ENCODE peak calls at places on chromosomes 4 and X, in eight cellular contexts. One of them, this sample, is unnamed.

GRCh38 chr4:152535903-152536544 is at the start of gene FBXW7:
- DNase-seq in suprapubic skin: peak
- DNase-seq in tibial nerve: peak
- DNase-seq in upper lobe of left lung: peak
- DNase-seq in stomach: peak
- DNase-seq in GM12892: peak
- DNase-seq in H1: peak
- DNase-seq in A549: peak
- DNase-seq in this sample: peak

GRCh38 chrX:154855256-154855655 is 20.8 kb upstream of the SMIM9 start:
- DNase-seq in A549: no peak
- DNase-seq in tibial nerve: no peak
- DNase-seq in GM12892: no peak
- DNase-seq in stomach: no peak
- DNase-seq in suprapubic skin: no peak
- DNase-seq in upper lobe of left lung: no peak
- DNase-seq in H1: no peak
- DNase-seq in this sample: no peak

GRCh38 chr4:66574145-66574978 is 904.1 kb upstream of the EPHA5 start:
- DNase-seq in A549: no peak
- DNase-seq in GM12892: no peak
- DNase-seq in stomach: no peak
- DNase-seq in suprapubic skin: no peak
- DNase-seq in H1: no peak
- DNase-seq in upper lobe of left lung: no peak
- DNase-seq in tibial nerve: no peak
- DNase-seq in this sample: no peak

GRCh38 chr4:186606593-186606992 is 51.2 kb upstream of the MTNR1A start:
- DNase-seq in suprapubic skin: no peak
- DNase-seq in A549: no peak
- DNase-seq in tibial nerve: no peak
- DNase-seq in H1: no peak
- DNase-seq in GM12892: no peak
- DNase-seq in stomach: no peak
- DNase-seq in upper lobe of left lung: no peak
- DNase-seq in this sample: no peak

GRCh38 chrX:49840679-49841078 is 11.6 kb downstream of the PAGE4 start:
- DNase-seq in A549: peak
- DNase-seq in upper lobe of left lung: no peak
- DNase-seq in GM12892: no peak
- DNase-seq in stomach: peak
- DNase-seq in suprapubic skin: no peak
- DNase-seq in tibial nerve: peak
- DNase-seq in H1: peak
- DNase-seq in this sample: peak

GRCh38 chrX:97057349-97057909 is 173.7 kb downstream of the RPA4 start:
- DNase-seq in A549: no peak
- DNase-seq in tibial nerve: no peak
- DNase-seq in upper lobe of left lung: no peak
- DNase-seq in GM12892: no peak
- DNase-seq in suprapubic skin: no peak
- DNase-seq in H1: no peak
- DNase-seq in stomach: no peak
- DNase-seq in this sample: no peak

GRCh38 chr4:6991249-6991648 is 51.9 kb upstream of the TADA2B start:
- DNase-seq in H1: no peak
- DNase-seq in suprapubic skin: no peak
- DNase-seq in stomach: no peak
- DNase-seq in A549: no peak
- DNase-seq in upper lobe of left lung: no peak
- DNase-seq in GM12892: no peak
- DNase-seq in tibial nerve: no peak
- DNase-seq in this sample: no peak

GRCh38 chrX:138875472-138875871 is 164.0 kb upstream of the FGF13 start:
- DNase-seq in suprapubic skin: no peak
- DNase-seq in upper lobe of left lung: no peak
- DNase-seq in A549: no peak
- DNase-seq in GM12892: no peak
- DNase-seq in H1: no peak
- DNase-seq in stomach: no peak
- DNase-seq in tibial nerve: no peak
- DNase-seq in this sample: no peak

GRCh38 chr4:26766142-26766541 is 94.5 kb upstream of the STIM2 start:
- DNase-seq in tibial nerve: no peak
- DNase-seq in H1: no peak
- DNase-seq in A549: no peak
- DNase-seq in suprapubic skin: no peak
- DNase-seq in upper lobe of left lung: no peak
- DNase-seq in stomach: no peak
- DNase-seq in GM12892: no peak
- DNase-seq in this sample: no peak

GRCh38 chr4:48906283-48907173 is at the start of gene OCIAD2:
- DNase-seq in GM12892: peak
- DNase-seq in A549: peak
- DNase-seq in stomach: peak
- DNase-seq in upper lobe of left lung: peak
- DNase-seq in H1: peak
- DNase-seq in suprapubic skin: no peak
- DNase-seq in tibial nerve: no peak
- DNase-seq in this sample: peak

GRCh38 chr4:69523385-69524132 is 27.9 kb upstream of the UGT2B4 start:
- DNase-seq in A549: no peak
- DNase-seq in stomach: no peak
- DNase-seq in upper lobe of left lung: no peak
- DNase-seq in H1: no peak
- DNase-seq in suprapubic skin: no peak
- DNase-seq in GM12892: no peak
- DNase-seq in tibial nerve: no peak
- DNase-seq in this sample: no peak

GRCh38 chr4:176406736-176407135 is 87.0 kb downstream of the SPCS3 start:
- DNase-seq in stomach: no peak
- DNase-seq in A549: no peak
- DNase-seq in GM12892: no peak
- DNase-seq in suprapubic skin: no peak
- DNase-seq in tibial nerve: no peak
- DNase-seq in upper lobe of left lung: no peak
- DNase-seq in H1: no peak
- DNase-seq in this sample: no peak

GRCh38 chr4:40856836-40857362 is 107.1 kb downstream of the NSUN7 start:
- DNase-seq in suprapubic skin: no peak
- DNase-seq in upper lobe of left lung: peak
- DNase-seq in H1: peak
- DNase-seq in stomach: peak
- DNase-seq in GM12892: peak
- DNase-seq in tibial nerve: peak
- DNase-seq in A549: peak
- DNase-seq in this sample: no peak

GRCh38 chrX:108399427-108400165 is 38.6 kb downstream of the COL4A6 start:
- DNase-seq in H1: no peak
- DNase-seq in stomach: no peak
- DNase-seq in upper lobe of left lung: no peak
- DNase-seq in suprapubic skin: no peak
- DNase-seq in tibial nerve: no peak
- DNase-seq in GM12892: no peak
- DNase-seq in A549: no peak
- DNase-seq in this sample: no peak

GRCh38 chr4:78100060-78100459 is 42.9 kb downstream of the FRAS1 start:
- DNase-seq in A549: no peak
- DNase-seq in suprapubic skin: no peak
- DNase-seq in H1: no peak
- DNase-seq in stomach: no peak
- DNase-seq in GM12892: no peak
- DNase-seq in upper lobe of left lung: no peak
- DNase-seq in tibial nerve: peak
- DNase-seq in this sample: no peak

DNA sequence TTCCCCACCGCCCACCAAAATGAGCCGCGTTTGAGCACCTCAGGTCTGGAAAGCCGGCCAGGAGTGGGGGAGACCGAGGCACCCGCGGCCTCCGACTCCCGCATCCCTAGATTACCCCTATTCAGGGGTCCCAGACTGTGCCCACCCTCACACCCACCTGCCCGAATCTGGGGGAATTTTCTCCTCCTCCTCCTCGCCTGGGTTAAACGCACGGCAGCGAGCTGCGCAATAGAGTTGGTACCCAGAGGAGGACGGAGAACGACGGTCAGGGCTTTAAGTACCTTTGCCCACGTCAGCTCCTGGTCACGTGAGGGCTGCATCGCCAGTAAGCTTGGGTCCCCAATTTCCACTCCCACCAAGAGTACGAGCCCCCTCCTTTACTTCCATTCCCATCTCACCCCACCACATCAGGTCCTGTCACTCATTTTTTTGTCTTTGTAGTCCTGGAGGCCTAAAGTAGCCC is at the start of gene ARMCX2:
- DNase-seq in upper lobe of left lung: peak
- DNase-seq in stomach: peak
- DNase-seq in tibial nerve: peak
- DNase-seq in H1: no peak
- DNase-seq in GM12892: no peak
- DNase-seq in suprapubic skin: no peak
- DNase-seq in A549: no peak
- DNase-seq in this sample: no peak
- TF ChIP-seq POLR2A in upper lobe of left lung: no peak
- TF ChIP-seq POLR2A in stomach: no peak
- TF ChIP-seq POLR2A in tibial nerve: peak
- TF ChIP-seq POLR2A in H1: peak
- TF ChIP-seq POLR2A in GM12892: peak
- TF ChIP-seq POLR2A in suprapubic skin: no peak
- TF ChIP-seq POLR2A in A549: no peak
- TF ChIP-seq POLR2A in this sample: peak

DNA sequence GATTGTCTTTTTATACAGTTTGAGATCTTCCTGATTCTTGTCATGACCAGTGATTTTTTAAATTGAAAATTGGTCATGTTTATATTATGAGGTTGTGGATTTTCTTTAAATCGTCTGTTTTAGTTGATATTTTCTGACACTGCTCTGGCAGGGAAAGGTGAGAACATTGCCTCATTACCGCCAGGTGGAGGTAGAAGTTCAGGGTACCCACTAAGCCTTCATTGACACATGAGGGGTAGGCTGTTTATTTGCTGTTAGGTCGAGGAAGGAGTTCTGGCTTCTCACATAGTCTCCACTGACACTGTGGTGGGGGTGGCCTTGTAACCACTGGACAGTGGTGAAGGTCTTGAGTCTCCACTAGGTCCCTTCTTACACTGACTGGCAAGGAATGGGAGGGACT is 117.6 kb upstream of the GPR101 start:
- DNase-seq in tibial nerve: no peak
- DNase-seq in suprapubic skin: no peak
- DNase-seq in GM12892: no peak
- DNase-seq in H1: no peak
- DNase-seq in stomach: no peak
- DNase-seq in A549: no peak
- DNase-seq in upper lobe of left lung: no peak
- DNase-seq in this sample: no peak
- TF ChIP-seq POLR2A in tibial nerve: no peak
- TF ChIP-seq POLR2A in suprapubic skin: no peak
- TF ChIP-seq POLR2A in GM12892: no peak
- TF ChIP-seq POLR2A in H1: no peak
- TF ChIP-seq POLR2A in stomach: no peak
- TF ChIP-seq POLR2A in A549: no peak
- TF ChIP-seq POLR2A in upper lobe of left lung: no peak
- TF ChIP-seq POLR2A in this sample: no peak

GRCh38 chr4:38664704-38665401 is 854 bp downstream of the KLF3 start:
- DNase-seq in suprapubic skin: peak
- DNase-seq in GM12892: no peak
- DNase-seq in stomach: peak
- DNase-seq in tibial nerve: peak
- DNase-seq in H1: no peak
- DNase-seq in upper lobe of left lung: peak
- DNase-seq in A549: no peak
- DNase-seq in this sample: peak

GRCh38 chr4:38663801-38664703 is at the start of gene KLF3:
- DNase-seq in GM12892: peak
- DNase-seq in tibial nerve: peak
- DNase-seq in suprapubic skin: peak
- DNase-seq in H1: no peak
- DNase-seq in upper lobe of left lung: peak
- DNase-seq in A549: peak
- DNase-seq in stomach: peak
- DNase-seq in this sample: peak

GRCh38 chr4:38660838-38661237 is 3.2 kb upstream of the KLF3 start:
- DNase-seq in A549: no peak
- DNase-seq in tibial nerve: no peak
- DNase-seq in stomach: no peak
- DNase-seq in upper lobe of left lung: no peak
- DNase-seq in GM12892: no peak
- DNase-seq in suprapubic skin: no peak
- DNase-seq in H1: no peak
- DNase-seq in this sample: no peak

GRCh38 chr4:38661371-38661770 is 2.6 kb upstream of the KLF3 start:
- DNase-seq in upper lobe of left lung: no peak
- DNase-seq in H1: no peak
- DNase-seq in GM12892: no peak
- DNase-seq in tibial nerve: no peak
- DNase-seq in stomach: no peak
- DNase-seq in suprapubic skin: no peak
- DNase-seq in A549: no peak
- DNase-seq in this sample: no peak

GRCh38 chr4:38663021-38663800 is 788 bp upstream of the KLF3 start:
- DNase-seq in tibial nerve: no peak
- DNase-seq in suprapubic skin: peak
- DNase-seq in upper lobe of left lung: no peak
- DNase-seq in A549: peak
- DNase-seq in H1: no peak
- DNase-seq in GM12892: peak
- DNase-seq in stomach: peak
- DNase-seq in this sample: no peak
- TF ChIP-seq POLR2A in tibial nerve: peak
- TF ChIP-seq POLR2A in suprapubic skin: peak
- TF ChIP-seq POLR2A in upper lobe of left lung: peak
- TF ChIP-seq POLR2A in A549: peak
- TF ChIP-seq POLR2A in H1: no peak
- TF ChIP-seq POLR2A in GM12892: no peak
- TF ChIP-seq POLR2A in stomach: no peak
- TF ChIP-seq POLR2A in this sample: no peak

DNA sequence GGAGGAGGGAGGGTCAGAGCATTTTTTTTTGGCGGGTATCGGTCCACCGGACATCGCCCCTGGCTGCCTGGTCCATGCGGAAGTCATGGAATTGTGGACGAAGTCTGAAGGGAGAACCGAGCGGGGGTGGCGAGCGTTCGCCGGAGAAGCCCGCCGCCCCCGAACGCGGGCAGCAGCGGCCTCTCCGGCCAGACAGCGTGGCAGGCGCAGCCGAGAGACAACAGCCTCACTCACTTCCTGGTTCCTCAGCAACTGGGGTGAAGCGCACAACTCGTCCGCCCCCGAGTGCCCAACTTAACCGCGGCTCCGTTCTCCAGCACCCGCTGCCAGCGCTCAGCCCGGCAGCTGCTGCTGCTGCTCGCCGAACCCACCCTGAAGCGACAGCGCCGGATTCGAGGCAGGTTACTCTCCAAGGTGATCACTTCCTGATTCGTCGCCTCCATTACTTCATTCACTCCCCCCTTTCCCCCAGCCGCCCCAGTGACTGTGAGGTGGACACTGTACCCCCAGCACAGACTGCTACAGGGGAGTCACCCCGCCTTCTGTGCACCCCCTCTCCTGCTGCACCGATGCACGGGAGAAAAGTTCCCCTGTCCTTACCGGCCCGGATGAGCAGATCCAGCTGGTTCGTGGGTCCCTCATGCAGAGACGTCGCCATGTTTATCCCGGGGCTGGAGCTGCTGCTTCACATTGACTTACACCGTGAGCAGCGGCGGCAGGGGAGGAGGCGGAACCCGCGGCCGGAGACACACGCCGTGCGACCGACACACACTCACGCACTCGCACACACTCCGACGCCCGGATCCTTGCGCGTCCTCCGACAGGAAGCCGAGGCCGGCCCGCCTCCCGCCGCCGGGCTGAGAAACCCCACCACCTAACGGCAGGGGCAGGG is 68.2 kb downstream of the NOCT start:
- DNase-seq in tibial nerve: peak
- DNase-seq in GM12892: peak
- DNase-seq in stomach: peak
- DNase-seq in H1: no peak
- DNase-seq in suprapubic skin: peak
- DNase-seq in upper lobe of left lung: peak
- DNase-seq in A549: peak
- DNase-seq in this sample: peak
- TF ChIP-seq POLR2A in tibial nerve: no peak
- TF ChIP-seq POLR2A in GM12892: peak
- TF ChIP-seq POLR2A in stomach: no peak
- TF ChIP-seq POLR2A in H1: no peak
- TF ChIP-seq POLR2A in suprapubic skin: no peak
- TF ChIP-seq POLR2A in upper lobe of left lung: peak
- TF ChIP-seq POLR2A in A549: peak
- TF ChIP-seq POLR2A in this sample: no peak